ENCODE peak calls at places on chromosomes 5 and 9, in five cellular contexts. S, K, Y, O and R are unnamed samples.
A peak's percentile ranks its signal among the peaks of the same experiment; 100 is the strongest.

GRCh38 chr5:127936439-127936972 is 147.1 kb upstream of the SLC12A2 start:
- DNase-seq in Y (no peak), S (no peak), K (no peak), O (no peak), R (no peak)

GRCh38 chr5:61569353-61569752 is 237.3 kb downstream of the ZSWIM6 start:
- DNase-seq in K (no peak), S (no peak), O (no peak), Y (no peak), R (no peak)

GRCh38 chr9:131399972-131400371 is 6.1 kb downstream of the PRRC2B start:
- DNase-seq in S (no peak), K (no peak), Y (no peak), O (no peak), R (no peak)

GRCh38 chr9:71766663-71767062 is 1.6 kb downstream of the CEMIP2 start:
- DNase-seq in K (no peak), O (no peak), S (no peak), Y (no peak), R (no peak)

GRCh38 chr5:163261647-163262269 is 175.6 kb upstream of the CCNG1 start:
- DNase-seq in K (no peak), Y (no peak), O (no peak), S (no peak), R (no peak)

GRCh38 chr9:99713838-99714306 is 107.8 kb upstream of the NR4A3 start:
- DNase-seq in K (no peak), S (no peak), Y (no peak), O (no peak), R (no peak)

GRCh38 chr5:57551974-57552537 is 69.4 kb upstream of the ACTBL2 start:
- DNase-seq in O (no peak), K (no peak), S (no peak), Y (peak; percentile 36), R (no peak)

GRCh38 chr9:95131023-95131943 is 186.2 kb downstream of the FANCC start:
- DNase-seq in K (peak; percentile 78), Y (peak; percentile 60), S (peak; percentile 71), O (peak; percentile 63), R (peak; percentile 74)

GRCh38 chr5:181204561-181205401 is at the start of gene TRIM7:
- DNase-seq in O (no peak), S (no peak), Y (peak; percentile 20), K (no peak), R (peak; percentile 49)

GRCh38 chr5:134465856-134466240 is 54.2 kb upstream of the CDKN2AIPNL start:
- DNase-seq in S (peak; percentile 94), Y (peak; percentile 90), O (peak; percentile 60), K (peak; percentile 95), R (peak; percentile 94)

GRCh38 chr5:10434392-10434791 is 7.3 kb upstream of the ROPN1L start:
- DNase-seq in Y (peak; percentile 80), S (no peak), O (no peak), K (no peak), R (peak; percentile 64)

GRCh38 chr9:13436591-13436990 is 157.1 kb upstream of the MPDZ start:
- DNase-seq in O (no peak), K (no peak), S (no peak), Y (no peak), R (no peak)

GRCh38 chr5:53045263-53045662 is 56.1 kb downstream of the ITGA2 start:
- DNase-seq in K (no peak), S (no peak), O (no peak), Y (peak; percentile 33), R (no peak)

GRCh38 chr9:99809586-99810357 is 11.9 kb upstream of the NR4A3 start:
- DNase-seq in O (no peak), S (no peak), K (no peak), Y (no peak), R (no peak)

GRCh38 chr5:119323630-119324000 is 32.2 kb upstream of the TNFAIP8 start:
- DNase-seq in S (peak; percentile 49), O (no peak), Y (peak; percentile 61), K (no peak), R (peak; percentile 43)

GRCh38 chr9:124149992-124150391 is 107.8 kb upstream of the NEK6 start:
- DNase-seq in O (no peak), S (peak; percentile 61), Y (peak; percentile 26), K (peak; percentile 39), R (peak; percentile 38)

GRCh38 chr5:35852084-35852734 is 4.5 kb upstream of the IL7R start:
- DNase-seq in K (no peak), O (no peak), S (no peak), Y (peak; percentile 43), R (peak; percentile 20)

DNA sequence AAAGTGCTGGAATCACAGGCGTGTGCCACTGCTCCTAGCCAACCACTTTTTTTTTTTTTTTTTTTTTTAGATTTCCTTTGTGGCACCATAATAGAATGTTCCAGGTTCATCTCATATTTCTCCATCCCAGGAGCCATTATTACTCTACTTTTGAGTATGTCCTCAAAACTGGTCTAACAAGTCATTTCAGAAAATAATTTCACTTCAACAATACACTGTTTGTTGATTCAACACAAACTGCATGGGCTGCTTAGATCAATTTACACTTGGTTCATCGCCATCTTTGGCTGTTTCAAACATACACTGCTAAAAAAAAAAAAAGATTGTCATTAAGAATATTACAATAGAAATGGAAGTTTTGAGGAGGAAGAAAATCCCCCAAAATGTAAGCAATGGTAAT is 57.9 kb downstream of the CSNK1A1 start:
- DNase-seq in O (no peak), K (no peak), Y (no peak), S (no peak), R (no peak)
- H3K4ac ChIP-seq in O (no peak overlapping the region), K (no peak overlapping the region), Y (no peak overlapping the region), S (no peak overlapping the region), R (no peak overlapping the region)

GRCh38 chr5:176361437-176362097 is at the start of gene KIAA1191:
- DNase-seq in O (peak; percentile 79), Y (peak; percentile 87), K (peak; percentile 90), S (peak; percentile 90), R (peak; percentile 92)

GRCh38 chr5:176364765-176365662 is at the start of gene ARL10:
- DNase-seq in Y (peak; percentile 20), S (peak; percentile 27), K (peak; percentile 72), O (peak; percentile 46), R (peak; percentile 15)

GRCh38 chr5:176362098-176362442 is 506 bp upstream of the KIAA1191 start:
- DNase-seq in Y (no peak), S (no peak), K (no peak), O (no peak), R (no peak)

GRCh38 chr5:176359658-176360057 is 1.9 kb downstream of the KIAA1191 start:
- DNase-seq in S (no peak), K (no peak), Y (peak; percentile 47), O (no peak), R (peak; percentile 54)

GRCh38 chr5:176360894-176361436 is 599 bp downstream of the KIAA1191 start:
- DNase-seq in K (no peak), Y (peak; percentile 4), S (peak; percentile 50), O (peak; percentile 27), R (no peak)
- H3K4ac ChIP-seq in K (peak overlapping the region; percentile 78), Y (peak overlapping the region; percentile 86), S (peak overlapping the region; percentile 60), O (peak overlapping the region; percentile 76), R (peak overlapping the region; percentile 66)

GRCh38 chr5:80255752-80256479 is at the start of gene SERINC5:
- DNase-seq in S (peak; percentile 83), K (peak; percentile 85), Y (peak; percentile 68), O (peak; percentile 60), R (peak; percentile 82)
- H3K4ac ChIP-seq in S (peak within 1 kb of the TSS; percentile 92), K (peak within 1 kb of the TSS; percentile 3), Y (peak within 1 kb of the TSS; percentile 89), O (no peak within 1 kb of the TSS), R (peak within 1 kb of the TSS; percentile 76)

GRCh38 chr5:168187599-168187998 is 103.8 kb upstream of the WWC1 start:
- DNase-seq in S (no peak), O (no peak), K (no peak), Y (no peak), R (no peak)

GRCh38 chr5:168184103-168184502 is 107.3 kb upstream of the WWC1 start:
- DNase-seq in O (no peak), Y (no peak), K (no peak), S (no peak), R (no peak)

GRCh38 chr5:168188182-168188581 is 103.3 kb upstream of the WWC1 start:
- DNase-seq in S (peak; percentile 54), Y (no peak), K (no peak), O (no peak), R (no peak)

GRCh38 chr5:168182269-168182668 is 109.2 kb upstream of the WWC1 start:
- DNase-seq in K (no peak), O (no peak), Y (no peak), S (no peak), R (no peak)

GRCh38 chr5:168186289-168187074 is 105.0 kb upstream of the WWC1 start:
- DNase-seq in K (no peak), Y (no peak), O (no peak), S (no peak), R (no peak)
- H3K4ac ChIP-seq in K (no peak overlapping the region), Y (no peak overlapping the region), O (no peak overlapping the region), S (no peak overlapping the region), R (no peak overlapping the region)